ENCODE peak calls at places on chromosome 13, in eight cellular contexts. T is psoas muscle, M is astrocyte, D is foreskin keratinocyte, W is cardiac fibroblast, V is AG09309, R is omental fat pad, E is endodermal cell. P is an unnamed sample.

GRCh38 chr13:110376120-110376519 is 69.0 kb downstream of the COL4A2 start:
- DNase-seq in T (no peak), M (no peak), D (no peak), W (no peak), V (no peak), R (no peak), E (no peak), P (no peak)

GRCh38 chr13:45718063-45718462 is 15.9 kb downstream of the CBY2 start:
- DNase-seq in T (no peak), M (peak; percentile 3), D (no peak), W (peak; percentile 32), V (no peak), R (no peak), E (peak; percentile 59), P (no peak)

GRCh38 chr13:39946769-39947168 is 291.3 kb downstream of the COG6 start:
- DNase-seq in T (no peak), M (no peak), D (no peak), W (no peak), V (no peak), R (no peak), E (no peak), P (no peak)

GRCh38 chr13:46057251-46058015 is 4.9 kb upstream of the ZC3H13 start:
- DNase-seq in T (no peak), M (no peak), D (peak; percentile 37), W (peak; percentile 21), V (no peak), R (no peak), E (no peak), P (no peak)

GRCh38 chr13:74570834-74571233 is 436.6 kb upstream of the KLF12 start:
- DNase-seq in T (no peak), M (peak; percentile 11), D (no peak), W (peak; percentile 66), V (peak; percentile 23), R (no peak), E (no peak), P (no peak)

GRCh38 chr13:99847318-99847750 is 124.2 kb downstream of the ZIC5 start:
- DNase-seq in T (no peak), M (no peak), D (no peak), W (no peak), V (no peak), R (no peak), E (no peak), P (no peak)

GRCh38 chr13:31538067-31539042 is 201.0 kb upstream of the RXFP2 start:
- DNase-seq in T (no peak), M (peak; percentile 20), D (peak; percentile 7), W (peak; percentile 71), V (no peak), R (no peak), E (no peak), P (no peak)

GRCh38 chr13:73215807-73216206 is 157.0 kb downstream of the KLF5 start:
- DNase-seq in T (no peak), M (peak; percentile 87), D (no peak), W (peak; percentile 21), V (peak; percentile 84), R (no peak), E (no peak), P (no peak)

GRCh38 chr13:113493315-113493951 is 2.9 kb upstream of the DCUN1D2 start:
- DNase-seq in T (no peak), M (peak; percentile 96), D (peak; percentile 78), W (peak; percentile 96), V (peak; percentile 87), R (no peak), E (no peak), P (no peak)

GRCh38 chr13:48562296-48563066 is 29.6 kb upstream of the RCBTB2 start:
- DNase-seq in T (no peak), M (peak; percentile 31), D (no peak), W (no peak), V (no peak), R (no peak), E (no peak), P (no peak)

GRCh38 chr13:110705356-110705825 is 525 bp downstream of the CARS2 start:
- DNase-seq in T (no peak), M (no peak), D (peak; percentile 1), W (peak; percentile 20), V (no peak), R (no peak), E (no peak), P (no peak)

GRCh38 chr13:107574517-107575215 is 640.7 kb downstream of the LIG4 start:
- DNase-seq in T (no peak), M (no peak), D (no peak), W (no peak), V (no peak), R (no peak), E (no peak), P (no peak)

GRCh38 chr13:41563501-41564001 is 106.2 kb downstream of the RGCC start:
- DNase-seq in T (no peak), M (peak; percentile 92), D (no peak), W (peak; percentile 76), V (peak; percentile 17), R (no peak), E (no peak), P (no peak)

GRCh38 chr13:37495046-37495445 is 103.5 kb downstream of the POSTN start:
- DNase-seq in T (no peak), M (peak; percentile 68), D (no peak), W (peak; percentile 57), V (no peak), R (no peak), E (no peak), P (no peak)

GRCh38 chr13:34469212-34469983 is 472.7 kb upstream of the NBEA start:
- DNase-seq in T (no peak), M (peak; percentile 87), D (peak; percentile 62), W (peak; percentile 25), V (no peak), R (no peak), E (no peak), P (no peak)

GRCh38 chr13:21006141-21007005 is 55.0 kb downstream of the LATS2 start:
- DNase-seq in T (no peak), M (no peak), D (no peak), W (no peak), V (no peak), R (no peak), E (peak; percentile 41), P (no peak)

GRCh38 chr13:66329988-66330429 is 900.1 kb downstream of the PCDH9 start:
- DNase-seq in T (no peak), M (peak; percentile 3), D (no peak), W (peak; percentile 65), V (no peak), R (no peak), E (no peak), P (no peak)

GRCh38 chr13:48304132-48304876 is 753 bp downstream of the RB1 start:
- DNase-seq in T (no peak), M (peak; percentile 49), D (no peak), W (peak; percentile 56), V (no peak), R (no peak), E (no peak), P (no peak)

GRCh38 chr13:33865945-33866344 is 48.0 kb downstream of the RFC3 start:
- DNase-seq in T (no peak), M (no peak), D (no peak), W (no peak), V (no peak), R (no peak), E (no peak), P (no peak)

GRCh38 chr13:30017880-30018279 is 167.5 kb upstream of the UBL3 start:
- DNase-seq in T (no peak), M (no peak), D (no peak), W (no peak), V (no peak), R (no peak), E (peak; percentile 85), P (no peak)

GRCh38 chr13:64935441-64935840 is 2294.7 kb downstream of the PCDH9 start:
- DNase-seq in T (no peak), M (no peak), D (no peak), W (no peak), V (no peak), R (no peak), E (no peak), P (no peak)

GRCh38 chr13:57624565-57625435 is 6.7 kb upstream of the PCDH17 start:
- DNase-seq in T (no peak), M (peak; percentile 49), D (no peak), W (peak; percentile 76), V (no peak), R (no peak), E (peak; percentile 83), P (no peak)

GRCh38 chr13:90792335-90792734 is 555.2 kb upstream of the MIR17HG start:
- DNase-seq in T (no peak), M (peak; percentile 6), D (peak; percentile 14), W (peak; percentile 22), V (no peak), R (no peak), E (no peak), P (no peak)

GRCh38 chr13:47133024-47133445 is 236.2 kb upstream of the HTR2A start:
- DNase-seq in T (no peak), M (peak; percentile 25), D (no peak), W (peak; percentile 5), V (no peak), R (no peak), E (no peak), P (no peak)
- TF ChIP-seq CTCF in T (no peak), M (no peak), D (no peak), W (no peak), V (no peak), R (no peak), E (no peak), P (no peak)

GRCh38 chr13:82364525-82364924 is 1517.7 kb downstream of the SLITRK1 start:
- DNase-seq in T (no peak), M (no peak), D (no peak), W (no peak), V (no peak), R (no peak), E (no peak), P (no peak)
- TF ChIP-seq CTCF in T (no peak), M (no peak), D (no peak), W (no peak), V (no peak), R (no peak), E (no peak), P (no peak)

DNA sequence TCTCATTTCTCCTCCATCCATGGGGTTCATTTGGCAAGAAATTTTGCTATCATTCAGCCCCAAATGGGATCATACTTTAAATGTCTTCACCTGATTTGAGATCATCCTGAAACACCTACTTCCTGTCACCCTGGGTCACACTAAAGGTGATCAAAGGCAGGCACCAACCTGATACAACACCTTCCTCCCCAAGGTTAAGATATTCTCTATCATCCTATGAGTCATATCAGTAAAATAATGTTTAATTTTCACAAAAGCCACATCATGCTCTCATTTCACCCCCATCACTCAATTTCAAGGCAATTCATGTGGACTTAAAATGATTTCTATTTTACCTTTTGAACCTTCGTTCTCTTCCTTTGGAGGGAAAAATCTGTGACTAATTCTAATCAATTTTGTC is 139.2 kb downstream of the SPRY2 start:
- DNase-seq in T (no peak), M (no peak), D (no peak), W (no peak), V (no peak), R (no peak), E (no peak), P (no peak)
- TF ChIP-seq CTCF in T (no peak), M (no peak), D (no peak), W (no peak), V (no peak), R (no peak), E (no peak), P (no peak)

DNA sequence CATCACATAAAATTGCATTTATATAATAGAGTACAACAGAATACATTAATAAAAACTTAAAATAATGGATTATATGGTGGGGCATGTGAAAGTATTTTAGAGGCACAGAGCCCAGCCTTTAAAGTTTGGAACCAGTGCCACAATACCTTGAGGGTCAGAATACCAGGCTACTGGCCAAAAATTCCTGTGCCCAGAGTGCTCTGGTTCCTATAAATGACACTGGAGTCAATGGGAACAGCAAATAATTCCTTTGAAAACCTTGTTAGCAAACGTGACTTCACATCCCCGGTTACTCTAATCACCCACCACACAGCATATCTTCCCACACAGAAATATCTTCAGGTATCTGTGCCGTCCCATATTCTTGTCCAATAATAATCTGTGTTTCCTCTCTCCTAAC is 1242.6 kb downstream of the DIAPH3 start:
- DNase-seq in T (no peak), M (no peak), D (no peak), W (no peak), V (no peak), R (no peak), E (no peak), P (no peak)
- TF ChIP-seq CTCF in T (no peak), M (no peak), D (no peak), W (no peak), V (no peak), R (no peak), E (no peak), P (no peak)